ENCODE peak calls at places on chromosomes 6 and 20, in four cellular contexts. P is H1, E is GM12878, J is HepG2. L is an unnamed sample.

GRCh38 chr6:16338577-16339262 is 100.3 kb downstream of the GMPR start:
- DNase-seq in P (no peak), E (no peak), J (no peak), L (peak)

GRCh38 chr6:37650071-37650481 is 47.6 kb downstream of the MDGA1 start:
- DNase-seq in P (peak), E (no peak), J (peak), L (no peak)

GRCh38 chr6:16420715-16421461 is 182.5 kb downstream of the GMPR start:
- DNase-seq in P (no peak), E (peak), J (no peak), L (no peak)

GRCh38 chr6:90286884-90287488 is 9.7 kb downstream of the BACH2 start:
- DNase-seq in P (peak), E (no peak), J (peak), L (peak)

GRCh38 chr6:19995575-19996257 is 158.5 kb downstream of the ID4 start:
- DNase-seq in P (no peak), E (no peak), J (no peak), L (no peak)

GRCh38 chr6:74656442-74656841 is 549.4 kb downstream of the COL12A1 start:
- DNase-seq in P (no peak), E (no peak), J (no peak), L (no peak)

GRCh38 chr6:107434812-107435211 is 24.6 kb downstream of the PDSS2 start:
- DNase-seq in P (no peak), E (no peak), J (no peak), L (no peak)

GRCh38 chr6:99604161-99605073 is 2.2 kb upstream of the PRDM13 start:
- DNase-seq in P (no peak), E (no peak), J (no peak), L (no peak)

GRCh38 chr6:36848658-36849441 is 9.6 kb upstream of the CPNE5 start:
- DNase-seq in P (no peak), E (no peak), J (peak), L (peak)

GRCh38 chr6:114342086-114342825 is 567 bp downstream of the HS3ST5 start:
- DNase-seq in P (no peak), E (no peak), J (no peak), L (peak)

GRCh38 chr6:84442241-84442640 is 214.8 kb upstream of the CEP162 start:
- DNase-seq in P (no peak), E (no peak), J (no peak), L (no peak)

GRCh38 chr6:84448331-84448730 is 220.9 kb upstream of the CEP162 start:
- DNase-seq in P (no peak), E (no peak), J (no peak), L (no peak)

GRCh38 chr6:84441456-84441855 is 214.0 kb upstream of the CEP162 start:
- DNase-seq in P (no peak), E (no peak), J (no peak), L (no peak)

GRCh38 chr6:84447651-84448050 is 220.2 kb upstream of the CEP162 start:
- DNase-seq in P (no peak), E (no peak), J (no peak), L (no peak)

DNA sequence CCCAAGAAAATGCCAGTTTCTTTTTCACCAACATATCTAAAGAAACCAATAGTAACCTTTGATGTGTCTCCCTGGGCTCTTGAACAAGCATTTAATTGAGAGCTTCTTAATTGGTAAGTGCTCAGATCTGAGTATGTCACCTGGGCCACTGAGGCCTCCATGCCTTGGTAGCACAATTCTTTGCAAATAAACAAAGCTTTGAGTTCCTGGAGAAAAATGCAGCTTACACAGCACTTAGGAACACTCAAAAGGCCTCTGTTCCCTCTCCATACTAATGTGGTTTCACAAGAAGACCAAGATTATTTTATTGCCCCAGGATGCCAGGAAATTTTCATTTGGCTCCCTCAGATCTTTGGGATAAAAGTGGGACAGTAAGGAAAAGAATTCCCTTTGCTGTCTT is 217.6 kb upstream of the CEP162 start:
- DNase-seq in P (no peak), E (no peak), J (no peak), L (no peak)
- TF ChIP-seq TCF12 in P (no peak), E (no peak), J (no peak), L (no peak)

DNA sequence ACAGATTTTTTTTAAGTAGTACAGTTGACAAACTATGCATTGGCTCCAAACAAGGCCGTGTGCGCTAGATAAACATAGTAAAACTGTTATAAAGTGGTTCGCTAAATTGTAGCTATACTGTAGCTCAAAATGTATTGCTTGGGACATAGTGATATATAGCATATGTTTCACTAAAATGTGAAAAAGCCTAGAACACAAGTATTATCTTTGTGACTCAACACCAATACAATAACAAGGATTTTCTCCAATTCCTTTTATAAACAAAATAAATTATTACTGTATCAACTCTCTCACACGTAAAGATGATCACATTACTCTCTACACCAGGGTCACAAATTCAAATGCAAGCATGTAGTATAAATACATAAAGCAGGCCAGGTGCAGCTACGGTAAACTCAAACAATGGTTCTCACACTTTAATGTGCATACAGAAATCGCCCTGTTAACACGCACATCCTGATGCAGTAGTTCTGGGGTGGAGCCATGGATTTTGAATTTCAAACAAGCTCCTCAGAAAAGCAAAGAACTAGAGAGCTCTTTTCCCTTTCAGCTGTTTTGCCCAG is 214.6 kb downstream of the GMDS start:
- DNase-seq in P (no peak), E (no peak), J (no peak), L (no peak)
- TF ChIP-seq TCF12 in P (no peak), E (no peak), J (no peak), L (no peak)

GRCh38 chr20:46394872-46395470 is 11.4 kb downstream of the ELMO2 start:
- DNase-seq in P (no peak), E (no peak), J (no peak), L (no peak)
- TF ChIP-seq TCF12 in P (no peak), E (no peak), J (no peak), L (no peak)

GRCh38 chr6:129889580-129889979 is 28.5 kb upstream of the TMEM244 start:
- DNase-seq in P (no peak), E (no peak), J (no peak), L (no peak)

GRCh38 chr6:129886401-129887155 is 25.5 kb upstream of the TMEM244 start:
- DNase-seq in P (no peak), E (no peak), J (no peak), L (no peak)

GRCh38 chr6:129893513-129894098 is 32.5 kb upstream of the TMEM244 start:
- DNase-seq in P (no peak), E (no peak), J (no peak), L (no peak)

GRCh38 chr6:129890701-129891100 is 29.6 kb upstream of the TMEM244 start:
- DNase-seq in P (no peak), E (no peak), J (no peak), L (no peak)

GRCh38 chr6:129890164-129890563 is 29.0 kb upstream of the TMEM244 start:
- DNase-seq in P (no peak), E (no peak), J (no peak), L (no peak)
- TF ChIP-seq TCF12 in P (no peak), E (no peak), J (no peak), L (peak)

GRCh38 chr6:56314683-56315523 is 67.5 kb upstream of the COL21A1 start:
- DNase-seq in P (no peak), E (no peak), J (peak), L (peak)

GRCh38 chr6:56311086-56311485 is 63.7 kb upstream of the COL21A1 start:
- DNase-seq in P (no peak), E (no peak), J (no peak), L (no peak)

GRCh38 chr6:56311525-56311924 is 64.1 kb upstream of the COL21A1 start:
- DNase-seq in P (no peak), E (no peak), J (no peak), L (no peak)

DNA sequence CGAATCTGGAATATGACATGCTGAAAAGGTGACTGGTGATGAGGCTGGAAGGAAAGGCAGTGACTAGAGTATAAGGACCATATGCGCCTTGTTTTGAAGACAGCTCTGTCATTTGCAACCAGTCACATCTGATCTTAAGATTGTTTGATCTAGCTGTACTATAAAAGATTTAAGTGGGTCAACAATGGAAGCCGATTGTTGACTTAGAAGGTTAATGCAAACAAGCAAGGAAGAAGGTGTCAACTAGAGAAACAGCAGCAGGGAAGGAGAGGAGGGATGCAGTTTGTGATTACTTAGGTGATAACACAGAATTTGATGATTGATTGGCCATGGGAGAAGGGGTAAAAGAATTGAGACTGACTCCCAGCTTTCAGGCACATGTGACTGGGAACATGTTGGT is 64.7 kb upstream of the COL21A1 start:
- DNase-seq in P (no peak), E (no peak), J (no peak), L (no peak)
- TF ChIP-seq TCF12 in P (no peak), E (no peak), J (no peak), L (no peak)

GRCh38 chr6:89278956-89279355 is 36.1 kb downstream of the GABRR2 start:
- DNase-seq in P (no peak), E (no peak), J (no peak), L (no peak)

GRCh38 chr6:89284963-89285735 is 29.9 kb downstream of the GABRR2 start:
- DNase-seq in P (no peak), E (no peak), J (no peak), L (no peak)

GRCh38 chr6:89284081-89284480 is 31.0 kb downstream of the GABRR2 start:
- DNase-seq in P (no peak), E (no peak), J (no peak), L (no peak)

GRCh38 chr6:89282749-89283148 is 32.4 kb downstream of the GABRR2 start:
- DNase-seq in P (no peak), E (no peak), J (no peak), L (no peak)

GRCh38 chr6:89281779-89282246 is 33.3 kb downstream of the GABRR2 start:
- DNase-seq in P (peak), E (no peak), J (peak), L (peak)
- TF ChIP-seq TCF12 in P (no peak), E (no peak), J (no peak), L (no peak)

L was measured in SK-N-SH.